ENCODE peak calls at places on chromosomes 5 and 9, in nine cellular contexts. Y, A, V, O, W, Q, D, U and P are unnamed samples.

GRCh38 chr9:124134526-124134925 is 123.0 kb downstream of the LHX2 start:
- DNase-seq in W (no peak), O (no peak), A (no peak), D (no peak), Y (no peak), Q (no peak), V (no peak), U (no peak), P (no peak)

GRCh38 chr5:6950250-6950649 is 237.0 kb downstream of the TENT4A start:
- DNase-seq in Y (no peak), Q (no peak), V (no peak), U (no peak), D (no peak), O (no peak), A (no peak), W (no peak), P (peak; percentile 48)

GRCh38 chr9:2758162-2758950 is 41.0 kb downstream of the KCNV2 start:
- DNase-seq in V (no peak), O (no peak), U (no peak), D (no peak), A (no peak), W (no peak), Q (no peak), Y (no peak), P (peak; percentile 32)

GRCh38 chr5:167753725-167754490 is 537.5 kb upstream of the WWC1 start:
- DNase-seq in D (no peak), U (no peak), Q (no peak), W (no peak), O (no peak), A (no peak), Y (no peak), V (no peak), P (no peak)

GRCh38 chr9:68750786-68751185 is 45.7 kb downstream of the PIP5K1B start:
- DNase-seq in Y (no peak), A (no peak), V (no peak), W (no peak), O (no peak), U (no peak), D (no peak), Q (peak; percentile 4), P (no peak)

GRCh38 chr9:95103385-95104087 is 214.0 kb downstream of the FANCC start:
- DNase-seq in U (no peak), A (no peak), D (no peak), W (no peak), Q (no peak), Y (no peak), O (no peak), V (no peak), P (peak; percentile 23)

GRCh38 chr9:84947412-84947972 is 278.0 kb downstream of the NTRK2 start:
- DNase-seq in Q (peak; percentile 81), A (no peak), D (no peak), O (no peak), V (no peak), U (peak; percentile 46), Y (no peak), W (no peak), P (no peak)

GRCh38 chr9:69157751-69158466 is 16.2 kb upstream of the TJP2 start:
- DNase-seq in W (no peak), Q (peak; percentile 55), U (no peak), Y (no peak), V (no peak), A (peak; percentile 87), D (no peak), O (no peak), P (peak; percentile 65)

GRCh38 chr5:173397531-173397930 is 69.3 kb upstream of the STC2 start:
- DNase-seq in U (no peak), Q (no peak), V (no peak), A (no peak), W (no peak), Y (no peak), O (no peak), D (no peak), P (peak; percentile 5)

GRCh38 chr9:92405770-92406169 is 1.4 kb upstream of the OGN start:
- DNase-seq in W (no peak), A (no peak), V (no peak), D (no peak), U (no peak), O (no peak), Q (no peak), Y (no peak), P (no peak)

GRCh38 chr5:34007116-34007674 is 655 bp downstream of the AMACR start:
- DNase-seq in D (no peak), A (no peak), V (peak; percentile 15), Q (no peak), U (peak; percentile 15), Y (peak; percentile 27), O (no peak), W (peak; percentile 50), P (peak; percentile 50)

GRCh38 chr9:5326893-5327548 is 12.7 kb downstream of the RLN1 start:
- DNase-seq in V (no peak), Q (no peak), Y (no peak), U (no peak), O (peak; percentile 59), D (peak; percentile 64), A (no peak), W (peak; percentile 55), P (no peak)

GRCh38 chr9:126836216-126836615 is 24.2 kb upstream of the ZBTB34 start:
- DNase-seq in W (no peak), A (peak; percentile 38), Y (no peak), O (no peak), U (no peak), Q (no peak), V (no peak), D (no peak), P (no peak)

GRCh38 chr5:97480313-97480712 is 297.3 kb upstream of the RIOK2 start:
- DNase-seq in Y (no peak), D (no peak), W (no peak), Q (no peak), O (no peak), V (no peak), A (no peak), U (no peak), P (no peak)

GRCh38 chr5:73170522-73170921 is 2.5 kb upstream of the TMEM174 start:
- DNase-seq in U (peak; percentile 36), Q (no peak), V (no peak), W (peak; percentile 67), D (peak; percentile 72), Y (peak; percentile 38), A (no peak), O (no peak), P (peak; percentile 53)

GRCh38 chr5:172505840-172506638 is 51.7 kb upstream of the SH3PXD2B start:
- DNase-seq in A (no peak), D (peak; percentile 28), Q (no peak), O (no peak), W (peak; percentile 22), U (peak; percentile 5), V (no peak), Y (peak; percentile 11), P (no peak)

GRCh38 chr9:121765021-121765950 is 113.9 kb downstream of the DAB2IP start:
- DNase-seq in V (no peak), U (peak; percentile 24), A (peak; percentile 47), Q (peak; percentile 32), D (no peak), W (no peak), O (no peak), Y (peak; percentile 59), P (peak; percentile 62)
- H3K36me3 ChIP-seq in V (no peaks in the 10 kb centered on the region), U (no peaks in the 10 kb centered on the region), A (no peaks in the 10 kb centered on the region), Q (peaks cover 30% of the 10 kb centered on the region), D (peaks cover 8% of the 10 kb centered on the region), W (peaks cover 90% of the 10 kb centered on the region), O (no peaks in the 10 kb centered on the region), Y (no peaks in the 10 kb centered on the region), P (peaks cover 17% of the 10 kb centered on the region)

GRCh38 chr5:56881571-56881970 is 27.8 kb upstream of the SETD9 start:
- DNase-seq in O (no peak), Y (no peak), A (no peak), Q (no peak), U (no peak), V (no peak), W (no peak), D (no peak), P (no peak)

GRCh38 chr5:56873056-56873455 is 36.3 kb upstream of the SETD9 start:
- DNase-seq in U (no peak), W (no peak), Y (no peak), Q (no peak), D (no peak), O (no peak), A (no peak), V (no peak), P (no peak)

GRCh38 chr5:56871755-56872154 is 37.6 kb upstream of the SETD9 start:
- DNase-seq in Y (no peak), A (no peak), Q (no peak), U (no peak), O (no peak), D (no peak), W (no peak), V (no peak), P (no peak)

DNA sequence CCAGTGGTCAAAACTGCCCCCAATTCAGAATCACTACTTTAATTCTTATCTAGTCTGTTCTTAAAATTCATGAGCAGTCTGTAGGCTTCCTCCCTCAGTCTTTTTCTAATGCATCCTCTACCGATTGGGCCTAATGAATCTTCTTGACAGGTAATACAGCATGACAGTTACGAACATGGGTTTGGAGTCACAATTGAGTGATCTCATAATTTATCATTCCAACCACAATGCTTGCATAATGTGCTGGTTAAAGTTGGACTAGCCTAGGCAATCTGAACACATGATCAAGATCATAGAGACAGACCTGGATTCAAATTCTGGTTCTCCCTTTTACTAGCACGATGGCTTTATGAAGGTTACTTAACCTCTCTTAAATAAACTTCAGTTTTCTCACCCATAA is 33.1 kb upstream of the SETD9 start:
- DNase-seq in W (no peak), V (no peak), O (no peak), Q (peak; percentile 87), Y (no peak), U (no peak), D (no peak), A (peak; percentile 2), P (no peak)
- H3K36me3 ChIP-seq in W (peaks cover 79% of the 10 kb centered on the region), V (no peaks in the 10 kb centered on the region), O (peaks cover 85% of the 10 kb centered on the region), Q (peaks cover 18% of the 10 kb centered on the region), Y (no peaks in the 10 kb centered on the region), U (no peaks in the 10 kb centered on the region), D (no peaks in the 10 kb centered on the region), A (peaks cover 8% of the 10 kb centered on the region), P (peaks cover 21% of the 10 kb centered on the region)

DNA sequence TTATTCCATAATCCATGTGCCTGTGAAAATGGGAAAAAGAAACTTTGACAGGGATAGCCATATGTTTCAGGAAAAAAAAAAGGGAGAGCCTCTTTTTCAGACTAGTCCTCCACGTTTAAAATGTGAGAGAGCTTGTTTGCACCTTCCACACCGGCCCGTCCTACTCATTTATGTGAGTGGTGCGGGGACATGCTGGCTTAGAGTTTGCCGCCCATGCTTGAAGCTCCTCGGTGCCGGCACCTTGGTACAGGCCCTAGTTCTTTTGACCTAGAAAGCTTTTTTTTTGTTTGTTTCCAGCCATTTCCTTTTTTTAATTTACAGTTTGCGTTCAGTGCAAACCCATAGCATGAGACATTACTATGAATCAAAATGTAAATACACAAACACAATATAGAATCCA is 27.8 kb downstream of the PSAT1 start:
- DNase-seq in Q (no peak), W (no peak), Y (no peak), O (no peak), V (no peak), U (no peak), D (no peak), A (no peak), P (no peak)
- H3K36me3 ChIP-seq in Q (peaks cover 20% of the 10 kb centered on the region), W (no peaks in the 10 kb centered on the region), Y (no peaks in the 10 kb centered on the region), O (no peaks in the 10 kb centered on the region), V (no peaks in the 10 kb centered on the region), U (no peaks in the 10 kb centered on the region), D (peaks cover 10% of the 10 kb centered on the region), A (no peaks in the 10 kb centered on the region), P (peaks cover 54% of the 10 kb centered on the region)

DNA sequence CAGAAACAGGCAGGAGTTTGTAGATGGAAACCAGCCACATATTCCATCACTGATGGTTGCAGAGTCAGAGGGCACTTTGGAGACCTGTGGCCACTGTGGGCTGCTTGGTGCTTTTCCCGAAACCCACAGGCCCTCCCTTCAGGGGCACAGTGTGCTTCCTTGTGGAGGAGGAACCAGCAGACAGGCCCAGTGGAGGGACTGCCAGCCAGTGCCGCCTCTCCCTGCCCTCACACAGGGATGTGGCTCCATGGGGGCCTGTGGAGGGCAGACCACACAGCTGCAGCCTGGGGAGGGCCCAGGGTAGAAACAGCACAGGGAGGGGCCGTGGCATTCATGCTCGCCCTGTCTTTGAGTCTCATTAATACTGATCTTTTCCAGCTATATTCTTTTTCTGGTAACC is 35.2 kb downstream of the CEP72 start:
- DNase-seq in A (no peak), U (no peak), V (no peak), D (no peak), Q (no peak), W (no peak), Y (no peak), O (no peak), P (no peak)
- H3K36me3 ChIP-seq in A (no peaks in the 10 kb centered on the region), U (no peaks in the 10 kb centered on the region), V (peaks cover 11% of the 10 kb centered on the region), D (peaks cover 15% of the 10 kb centered on the region), Q (peaks cover 24% of the 10 kb centered on the region), W (peaks cover 6% of the 10 kb centered on the region), Y (no peaks in the 10 kb centered on the region), O (peaks cover 12% of the 10 kb centered on the region), P (no peaks in the 10 kb centered on the region)